ENCODE peak calls at places on chromosomes 5 and 9, in eight cellular contexts. N is cardiac muscle cell, Y is GM23248, I is transverse colon, S is astrocyte, O is NB4, T is K562, G is astrocyte of the spinal cord. L is an unnamed sample.

GRCh38 chr9:136865768-136866103 is 372 bp downstream of the EDF1 start:
- DNase-seq in I (peak), Y (peak), N (no peak), T (no peak), G (no peak), S (no peak), O (no peak), L (peak)

GRCh38 chr5:10734050-10734709 is 26.9 kb downstream of the DAP start:
- DNase-seq in G (no peak), O (no peak), N (no peak), Y (no peak), I (no peak), T (peak), S (no peak), L (no peak)

GRCh38 chr9:34862043-34862442 is 96.0 kb upstream of the PHF24 start:
- DNase-seq in O (no peak), I (no peak), Y (no peak), T (no peak), N (no peak), G (no peak), S (no peak), L (no peak)

GRCh38 chr9:131096490-131097258 is at the start of gene AIF1L:
- DNase-seq in G (no peak), O (no peak), Y (peak), I (no peak), N (peak), S (no peak), T (peak), L (no peak)

GRCh38 chr9:134333874-134334581 is 7.8 kb downstream of the RXRA start:
- DNase-seq in I (no peak), N (peak), Y (no peak), G (no peak), T (no peak), O (no peak), S (no peak), L (peak)

GRCh38 chr5:141960449-141961323 is 2.7 kb upstream of the PCDH12 start:
- DNase-seq in G (peak), T (peak), O (peak), I (peak), N (peak), Y (peak), S (peak), L (peak)

GRCh38 chr5:83844320-83845068 is 123.8 kb upstream of the HAPLN1 start:
- DNase-seq in I (peak), Y (peak), G (peak), O (peak), N (no peak), S (peak), T (no peak), L (no peak)

GRCh38 chr9:124602204-124602603 is 95.0 kb upstream of the NR5A1 start:
- DNase-seq in N (no peak), T (no peak), O (no peak), G (no peak), I (no peak), S (no peak), Y (no peak), L (no peak)

GRCh38 chr5:96750110-96750822 is 57.5 kb downstream of the ERAP1 start:
- DNase-seq in I (no peak), O (no peak), S (no peak), N (no peak), T (no peak), G (no peak), Y (no peak), L (no peak)

GRCh38 chr5:76165961-76166360 is 82.8 kb downstream of the SV2C start:
- DNase-seq in G (no peak), I (no peak), T (no peak), N (no peak), Y (no peak), S (no peak), O (no peak), L (no peak)

GRCh38 chr9:129441852-129442251 is 179.0 kb downstream of the C9orf50 start:
- DNase-seq in O (no peak), Y (no peak), T (no peak), N (no peak), G (no peak), I (peak), S (no peak), L (no peak)

GRCh38 chr5:32630867-32631491 is 45.6 kb downstream of the SUB1 start:
- DNase-seq in Y (no peak), I (no peak), T (no peak), S (no peak), O (no peak), N (no peak), G (no peak), L (no peak)

GRCh38 chr9:91768507-91768906 is 181.5 kb downstream of the ROR2 start:
- DNase-seq in I (no peak), O (no peak), G (no peak), Y (no peak), N (no peak), T (no peak), S (no peak), L (no peak)

GRCh38 chr5:128498844-128499455 is 39.1 kb downstream of the FBN2 start:
- DNase-seq in O (peak), T (no peak), I (no peak), N (peak), G (peak), S (peak), Y (peak), L (peak)

GRCh38 chr5:1752881-1753280 is 46.8 kb downstream of the MRPL36 start:
- DNase-seq in G (no peak), Y (no peak), O (no peak), S (no peak), N (no peak), I (no peak), T (no peak), L (no peak)

GRCh38 chr9:93116049-93116961 is 17.7 kb downstream of the NINJ1 start:
- DNase-seq in T (peak), N (no peak), I (peak), O (peak), G (no peak), S (no peak), Y (peak), L (no peak)

GRCh38 chr9:136454026-136454796 is 14.6 kb upstream of the INPP5E start:
- DNase-seq in O (no peak), G (no peak), S (no peak), N (no peak), Y (no peak), I (no peak), T (no peak), L (no peak)

GRCh38 chr5:140072812-140073211 is 29.7 kb upstream of the NRG2 start:
- DNase-seq in N (no peak), T (no peak), O (no peak), Y (no peak), I (no peak), G (no peak), S (no peak), L (no peak)

GRCh38 chr9:16434522-16434921 is 435.9 kb downstream of the BNC2 start:
- DNase-seq in N (no peak), O (no peak), Y (peak), G (peak), S (peak), T (no peak), I (no peak), L (no peak)

GRCh38 chr9:22469928-22470544 is 23.4 kb downstream of the DMRTA1 start:
- DNase-seq in N (peak), Y (peak), T (no peak), G (peak), S (peak), O (no peak), I (peak), L (peak)

DNA sequence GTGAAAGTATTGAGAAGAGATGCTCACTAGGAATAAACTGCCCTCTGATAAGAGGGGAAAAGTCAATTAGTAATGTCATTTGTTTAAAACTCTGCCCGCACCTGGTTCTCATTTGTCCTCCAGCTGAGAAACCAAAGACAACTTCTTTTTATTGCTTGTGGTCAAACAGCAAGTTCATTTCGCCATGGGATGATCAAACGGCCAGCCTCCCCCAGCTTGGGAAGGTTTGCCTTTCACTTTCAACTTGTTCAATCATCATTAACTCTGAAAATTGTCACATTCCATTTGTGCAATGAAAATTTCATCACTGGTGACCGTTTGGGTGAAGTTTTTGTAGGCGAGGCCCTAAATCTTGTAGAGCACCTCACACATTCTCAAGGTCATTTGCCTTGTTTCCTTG is 117.8 kb downstream of the MARCHF3 start:
- DNase-seq in S (peak), I (no peak), Y (peak), O (peak), G (peak), N (no peak), T (no peak), L (no peak)
- H3K4me3 ChIP-seq in S (no peak), I (no peak), Y (no peak), O (peak), G (no peak), N (no peak), T (no peak), L (no peak)

GRCh38 chr5:178248750-178249149 is 16.1 kb upstream of the PHYKPL start:
- DNase-seq in T (no peak), S (no peak), N (no peak), I (no peak), G (no peak), Y (no peak), O (no peak), L (no peak)
- H3K4me3 ChIP-seq in T (no peak), S (no peak), N (no peak), I (no peak), G (no peak), Y (no peak), O (no peak), L (no peak)

GRCh38 chr9:36008774-36009300 is 27.9 kb upstream of the RECK start:
- DNase-seq in Y (peak), S (no peak), O (peak), N (peak), I (peak), G (peak), T (peak), L (peak)
- H3K4me3 ChIP-seq in Y (peak), S (no peak), O (no peak), N (no peak), I (no peak), G (no peak), T (no peak), L (no peak)

DNA sequence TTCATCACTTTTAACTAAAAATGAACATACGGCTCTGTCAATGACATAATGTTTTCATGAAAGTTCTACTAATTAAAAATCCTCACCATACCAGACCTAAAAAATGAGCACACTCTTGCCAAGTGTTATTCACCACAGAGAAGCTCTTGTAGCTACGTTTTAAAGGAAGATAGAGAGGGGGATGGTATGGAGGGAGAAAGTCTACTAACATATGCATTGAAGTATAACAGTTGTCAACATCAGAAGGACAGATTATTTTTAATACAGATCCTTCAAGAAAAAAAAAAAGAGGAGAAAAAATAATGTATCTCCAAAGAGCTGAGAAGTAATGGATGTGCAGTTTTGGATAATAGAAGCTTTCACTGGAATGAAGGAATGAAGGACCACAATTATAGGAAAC is 1.5 kb downstream of the CDH10 start:
- DNase-seq in I (no peak), Y (no peak), G (no peak), S (no peak), O (no peak), N (no peak), T (no peak), L (no peak)
- H3K4me3 ChIP-seq in I (no peak), Y (peak), G (no peak), S (peak), O (no peak), N (no peak), T (no peak), L (no peak)

DNA sequence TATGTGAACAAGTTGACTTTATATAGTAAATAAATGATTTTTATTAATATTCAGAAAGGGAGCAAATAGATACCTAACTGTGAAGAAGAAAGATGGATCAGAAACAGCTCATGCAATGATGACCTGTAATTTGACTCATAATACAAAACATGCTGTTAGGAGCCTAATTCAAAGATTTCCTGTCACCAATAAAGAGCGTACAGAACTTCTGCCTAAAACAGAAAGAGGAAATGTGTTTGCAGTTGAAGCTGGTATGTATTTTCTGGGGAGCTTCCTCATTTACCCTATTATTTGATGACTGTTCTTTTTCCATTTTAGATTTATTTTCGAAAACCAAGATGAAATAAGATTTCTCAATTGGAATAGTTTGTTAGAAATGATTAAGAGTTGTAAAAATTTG is 11.4 kb downstream of the YTHDC2 start:
- DNase-seq in N (no peak), O (peak), T (no peak), G (no peak), S (no peak), Y (peak), I (no peak), L (no peak)
- H3K4me3 ChIP-seq in N (no peak), O (no peak), T (no peak), G (no peak), S (no peak), Y (no peak), I (no peak), L (no peak)

DNA sequence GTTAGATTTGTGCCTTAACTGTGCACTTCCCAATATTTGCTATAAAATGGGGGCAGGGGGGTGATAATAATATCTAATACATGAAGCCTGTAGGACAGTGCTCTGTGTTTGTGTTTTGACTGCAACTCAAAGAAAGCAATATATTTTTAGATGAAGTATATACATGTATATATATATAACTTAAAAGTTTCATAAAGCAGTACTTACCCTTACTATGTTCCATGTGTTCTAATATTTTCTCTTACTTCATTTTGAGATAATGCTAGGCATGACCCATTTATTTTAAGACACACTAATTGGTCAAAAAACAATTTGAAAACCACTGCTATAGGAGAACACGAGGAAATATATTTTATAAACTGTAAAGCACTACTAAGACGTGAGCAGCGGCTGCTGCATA is 2.4 kb downstream of the TRIM52 start:
- DNase-seq in S (no peak), O (no peak), I (no peak), G (no peak), Y (no peak), N (no peak), T (no peak), L (no peak)
- H3K4me3 ChIP-seq in S (peak), O (peak), I (no peak), G (peak), Y (peak), N (no peak), T (peak), L (no peak)

GRCh38 chr5:40841068-40841805 is at the start of gene CARD6:
- DNase-seq in Y (peak), O (peak), G (peak), T (peak), I (no peak), N (no peak), S (no peak), L (peak)
- H3K4me3 ChIP-seq in Y (peak), O (peak), G (peak), T (peak), I (no peak), N (no peak), S (peak), L (no peak)

GRCh38 chr5:174920906-174921550 is 196.6 kb downstream of the MSX2 start:
- DNase-seq in S (no peak), O (no peak), G (no peak), I (no peak), T (no peak), Y (peak), N (no peak), L (no peak)
- H3K4me3 ChIP-seq in S (no peak), O (no peak), G (peak), I (no peak), T (no peak), Y (peak), N (no peak), L (no peak)

DNA sequence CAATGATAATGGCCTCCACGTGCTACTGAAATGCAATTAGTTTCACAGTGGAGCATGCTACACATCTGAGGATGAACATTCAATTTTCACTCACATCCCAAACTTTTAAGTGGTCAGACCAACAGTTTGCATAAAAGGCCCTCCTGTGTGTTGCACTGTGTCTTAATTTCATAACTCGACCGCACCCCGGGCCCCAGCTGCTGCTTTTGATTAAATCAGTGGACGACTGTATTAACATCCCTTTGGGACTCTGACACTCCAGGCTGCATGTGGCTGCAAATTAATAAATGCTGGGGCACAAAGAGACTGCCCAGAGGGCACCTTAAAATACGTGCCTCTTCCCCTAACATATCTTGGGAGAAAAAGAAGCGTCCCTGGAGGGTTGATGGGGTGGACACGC is 18.8 kb downstream of the MED10 start:
- DNase-seq in O (peak), G (no peak), T (no peak), N (no peak), S (no peak), Y (no peak), I (no peak), L (no peak)
- H3K4me3 ChIP-seq in O (no peak), G (no peak), T (no peak), N (no peak), S (no peak), Y (no peak), I (no peak), L (no peak)

GRCh38 chr5:91020065-91020800 is 362.9 kb downstream of the ARRDC3 start:
- DNase-seq in I (no peak), S (peak), N (peak), T (no peak), O (no peak), G (peak), Y (peak), L (no peak)

GRCh38 chr5:91018712-91019371 is 364.3 kb downstream of the ARRDC3 start:
- DNase-seq in O (no peak), Y (no peak), S (no peak), G (no peak), I (no peak), T (no peak), N (no peak), L (no peak)

GRCh38 chr5:91018185-91018584 is 364.9 kb downstream of the ARRDC3 start:
- DNase-seq in S (peak), G (no peak), N (peak), O (no peak), Y (no peak), T (no peak), I (no peak), L (no peak)

GRCh38 chr5:91016322-91016721 is 366.8 kb downstream of the ARRDC3 start:
- DNase-seq in N (no peak), G (no peak), Y (no peak), O (no peak), T (no peak), S (no peak), I (no peak), L (no peak)

GRCh38 chr5:91016954-91017690 is 366.0 kb downstream of the ARRDC3 start:
- DNase-seq in Y (peak), N (no peak), I (peak), O (no peak), G (peak), T (no peak), S (peak), L (peak)
- H3K4me3 ChIP-seq in Y (no peak), N (no peak), I (no peak), O (no peak), G (no peak), T (no peak), S (no peak), L (no peak)

L was measured in small intestine.